ENCODE peak calls at places on chromosomes 16 and 17, in five cellular contexts. S is stomach, C is heart left ventricle, M is uterus, K is NB4. G is an unnamed sample.

GRCh38 chr16:50677351-50677750 is 3.8 kb downstream of the SNX20 start:
- DNase-seq in M (no peak), C (no peak), K (peak; percentile 33), S (no peak), G (no peak)

GRCh38 chr17:30570191-30570590 is 93.0 kb downstream of the GOSR1 start:
- DNase-seq in M (no peak), S (no peak), K (no peak), C (no peak), G (no peak)

GRCh38 chr16:12674524-12674923 is 129.2 kb downstream of the CPPED1 start:
- DNase-seq in K (no peak), M (no peak), S (no peak), C (no peak), G (no peak)

GRCh38 chr16:19177111-19177747 is 9.2 kb downstream of the SYT17 start:
- DNase-seq in K (no peak), C (no peak), M (no peak), S (no peak), G (no peak)

GRCh38 chr16:72637306-72637705 is 410.6 kb downstream of the ZFHX3 start:
- DNase-seq in C (no peak), S (no peak), M (no peak), K (no peak), G (peak; percentile 96)

GRCh38 chr16:66472961-66473610 is 46.0 kb downstream of the BEAN1 start:
- DNase-seq in M (no peak), S (no peak), C (no peak), K (no peak), G (no peak)

GRCh38 chr17:41521574-41522261 is 3.0 kb upstream of the KRT15 start:
- DNase-seq in C (no peak), S (peak; percentile 51), K (peak; percentile 65), M (no peak), G (peak; percentile 53)

GRCh38 chr17:61583242-61583641 is 7.8 kb downstream of the NACA2 start:
- DNase-seq in C (no peak), M (no peak), S (no peak), K (peak; percentile 46), G (peak; percentile 68)

GRCh38 chr17:74037320-74037719 is 166.2 kb upstream of the RPL38 start:
- DNase-seq in S (no peak), K (no peak), C (no peak), M (no peak), G (no peak)

GRCh38 chr17:55825213-55825612 is 74.4 kb downstream of the PCTP start:
- DNase-seq in C (no peak), M (no peak), S (no peak), K (peak; percentile 20), G (no peak)

GRCh38 chr17:82050761-82051641 is 610 bp downstream of the RFNG start:
- DNase-seq in C (no peak), K (no peak), M (no peak), S (no peak), G (peak; percentile 29)

GRCh38 chr17:76132574-76133338 is 8.3 kb downstream of the FOXJ1 start:
- DNase-seq in S (peak; percentile 78), C (no peak), M (no peak), K (no peak), G (no peak)

GRCh38 chr17:73170324-73170723 is 5.5 kb downstream of the SSTR2 start:
- DNase-seq in M (no peak), K (no peak), C (no peak), S (no peak), G (no peak)

GRCh38 chr17:75078097-75079022 is 9.4 kb upstream of the SLC16A5 start:
- DNase-seq in K (peak; percentile 57), S (no peak), C (no peak), M (no peak), G (peak; percentile 51)

GRCh38 chr16:83248735-83249469 is 558.9 kb upstream of the HSBP1 start:
- DNase-seq in M (no peak), K (no peak), C (no peak), S (no peak), G (no peak)

GRCh38 chr16:57590654-57591085 is 37.8 kb upstream of the ADGRG1 start:
- DNase-seq in K (peak; percentile 66), C (peak; percentile 11), S (no peak), M (no peak), G (peak; percentile 68)

GRCh38 chr16:85927326-85927725 is 28.4 kb downstream of the IRF8 start:
- DNase-seq in C (no peak), S (no peak), M (no peak), K (no peak), G (no peak)

GRCh38 chr16:84360748-84361147 is 7.6 kb upstream of the ATP2C2 start:
- DNase-seq in S (no peak), K (no peak), C (no peak), M (no peak), G (no peak)

GRCh38 chr17:1107777-1108559 is 71.8 kb downstream of the ABR start:
- DNase-seq in S (no peak), M (no peak), C (no peak), K (no peak), G (no peak)

GRCh38 chr17:77318491-77319210 is 177.9 kb downstream of the SEC14L1 start:
- DNase-seq in S (peak; percentile 44), C (no peak), M (peak; percentile 42), K (peak; percentile 75), G (peak; percentile 70)

GRCh38 chr17:72677108-72677507 is 415.4 kb downstream of the SLC39A11 start:
- DNase-seq in C (no peak), K (no peak), S (no peak), M (no peak), G (no peak)

GRCh38 chr17:74442291-74442669 is 10.4 kb downstream of the GPRC5C start:
- DNase-seq in K (no peak), M (no peak), C (no peak), S (no peak), G (no peak)

GRCh38 chr17:27281438-27281837 is 12.5 kb upstream of the WSB1 start:
- DNase-seq in S (no peak), C (no peak), M (no peak), K (no peak), G (no peak)
- H3K4me3 ChIP-seq in S (no peak overlapping the region), C (no peak overlapping the region), M (no peak overlapping the region), K (no peak overlapping the region), G (no peak overlapping the region)

DNA sequence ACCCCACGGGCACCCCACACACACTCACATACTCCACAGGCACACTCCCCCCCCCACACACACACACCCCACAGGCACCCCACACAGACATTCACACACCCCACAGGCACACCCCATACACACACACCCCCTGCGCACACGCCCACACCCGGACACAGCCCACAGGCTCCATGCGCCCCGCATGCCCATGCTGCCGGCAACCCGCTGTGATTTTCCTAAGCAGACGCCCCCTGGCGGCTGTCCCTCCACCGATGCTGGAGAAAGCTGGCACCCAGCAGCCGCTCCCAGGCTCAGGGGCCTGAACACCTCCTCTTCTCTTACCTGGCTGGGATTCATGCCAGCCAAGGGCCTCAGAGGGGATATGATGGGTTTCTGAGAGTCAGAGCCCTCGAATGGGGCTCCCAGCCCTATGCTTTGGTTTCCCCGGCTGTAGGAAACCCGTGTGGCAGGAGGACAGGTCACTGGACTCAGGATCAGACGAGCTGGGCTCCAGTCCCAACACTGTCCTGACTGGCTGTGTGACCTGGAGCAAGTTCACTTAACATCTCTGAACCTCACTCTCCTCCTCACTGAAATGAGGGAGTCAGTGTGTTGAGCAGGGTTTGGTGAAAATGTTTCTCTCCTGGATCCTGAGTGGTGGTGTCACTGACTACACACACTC is 19.6 kb upstream of the TNFRSF13B start:
- DNase-seq in C (peak; percentile 78), K (peak; percentile 80), S (peak; percentile 89), M (peak; percentile 63), G (peak; percentile 72)
- TF ChIP-seq CTCF in C (peak; percentile 75), K (peak; percentile 94), S (peak; percentile 84), M (peak; percentile 64), G (peak; percentile 82)

DNA sequence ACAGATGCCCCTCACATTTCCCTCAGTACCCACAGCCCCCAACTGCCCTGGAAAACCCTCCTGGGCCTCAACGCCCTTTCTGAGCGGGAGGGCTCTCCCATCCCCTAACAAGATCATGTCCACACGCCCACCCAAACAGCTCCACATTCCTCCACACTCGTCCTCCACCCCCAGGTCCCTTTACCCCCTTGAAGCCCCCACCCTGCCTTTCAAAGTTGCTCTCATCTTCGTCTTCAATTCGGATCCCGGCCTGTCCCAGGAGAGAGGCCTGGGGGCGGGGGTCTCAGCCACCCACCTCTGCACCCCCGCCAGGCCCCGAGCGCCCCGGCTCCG is 14.3 kb downstream of the HOXB4 start:
- DNase-seq in K (no peak), S (no peak), M (no peak), C (no peak), G (no peak)
- H3K4me3 ChIP-seq in K (no peak overlapping the region), S (peak overlapping the region; percentile 47), M (no peak overlapping the region), C (peak overlapping the region; percentile 48), G (no peak overlapping the region)

DNA sequence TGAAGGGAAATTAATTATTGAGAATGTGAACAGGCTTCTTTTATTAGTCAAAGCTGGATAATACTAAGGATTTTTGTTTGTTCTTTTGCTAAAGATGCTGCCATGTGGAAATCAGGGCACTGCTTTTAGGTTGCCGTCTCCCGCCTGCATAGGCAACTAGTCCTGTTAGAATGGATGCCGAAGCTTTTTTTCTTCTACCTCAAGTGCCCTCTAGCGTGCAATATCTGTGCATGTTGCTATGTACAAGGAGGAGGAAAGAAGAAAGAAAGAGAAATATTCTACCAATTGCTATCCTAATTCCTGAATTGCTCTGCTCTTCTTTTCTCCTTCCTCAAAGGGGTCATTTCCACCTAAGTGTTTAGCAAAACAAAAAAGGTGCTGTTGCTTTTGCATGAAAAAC is 5.2 kb upstream of the CDH8 start:
- DNase-seq in C (no peak), S (no peak), M (no peak), K (peak; percentile 32), G (peak; percentile 3)
- TF ChIP-seq CTCF in C (peak; percentile 40), S (no peak), M (peak; percentile 11), K (peak; percentile 36), G (peak; percentile 23)

GRCh38 chr16:15807603-15808009 is 49.2 kb downstream of the MYH11 start:
- DNase-seq in K (peak; percentile 39), C (peak; percentile 36), S (no peak), M (peak; percentile 84), G (no peak)
- H3K4me3 ChIP-seq in K (no peak overlapping the region), C (no peak overlapping the region), S (no peak overlapping the region), M (no peak overlapping the region), G (no peak overlapping the region)

G was measured in fibroblast of villous mesenchyme.